ENCODE peak calls at places on chromosomes 3 and 15, in seven cellular contexts. O is ovary; U is brain microvascular endothelial cell; V is occipital lobe; J is activated naive CD4-positive, alpha-beta T cell; E is HTR-8/SVneo; T is left cardiac atrium. X is an unnamed sample.

GRCh38 chr3:50138266-50139230 is 16.6 kb upstream of the SEMA3F start:
- DNase-seq in U (no peak), O (no peak), J (no peak), V (no peak), E (no peak), T (no peak), X (no peak)

GRCh38 chr3:37400355-37400754 is 226.0 kb upstream of the LRRFIP2 start:
- DNase-seq in U (no peak), V (no peak), J (no peak), T (no peak), O (no peak), E (no peak), X (no peak)

GRCh38 chr3:175865724-175866123 is 1006.6 kb downstream of the NAALADL2 start:
- DNase-seq in E (no peak), O (no peak), T (no peak), U (no peak), V (no peak), J (no peak), X (no peak)

GRCh38 chr3:74523811-74524210 is 90.6 kb downstream of the CNTN3 start:
- DNase-seq in U (no peak), O (no peak), V (no peak), T (no peak), J (no peak), E (no peak), X (no peak)

GRCh38 chr3:56799251-56799882 is 2.4 kb downstream of the ARHGEF3 start:
- DNase-seq in V (no peak), T (no peak), O (no peak), E (peak), J (no peak), U (no peak), X (no peak)

GRCh38 chr15:70036585-70037343 is 61.0 kb downstream of the TLE3 start:
- DNase-seq in O (no peak), T (no peak), U (no peak), J (no peak), V (no peak), E (no peak), X (peak)

GRCh38 chr15:78321041-78321570 is 19.0 kb upstream of the CRABP1 start:
- DNase-seq in J (no peak), T (no peak), E (no peak), U (no peak), O (no peak), V (no peak), X (no peak)

GRCh38 chr3:11847607-11848006 is 922 bp upstream of the TAMM41 start:
- DNase-seq in J (no peak), E (no peak), O (no peak), U (no peak), V (no peak), T (no peak), X (no peak)

GRCh38 chr3:65730449-65730848 is 308.3 kb downstream of the MAGI1 start:
- DNase-seq in V (no peak), E (no peak), U (no peak), O (no peak), T (no peak), J (no peak), X (no peak)

GRCh38 chr15:56032366-56032765 is 39.0 kb upstream of the NEDD4 start:
- DNase-seq in E (no peak), V (no peak), O (no peak), J (no peak), U (no peak), T (no peak), X (no peak)

GRCh38 chr3:188491276-188491687 is 337.3 kb downstream of the LPP start:
- DNase-seq in V (no peak), U (peak), O (no peak), J (no peak), E (peak), T (no peak), X (no peak)

GRCh38 chr3:47003461-47004368 is 24.2 kb downstream of the NBEAL2 start:
- DNase-seq in E (no peak), T (no peak), J (no peak), V (no peak), O (peak), U (no peak), X (no peak)

GRCh38 chr3:61371123-61371522 is 119.9 kb upstream of the FHIT start:
- DNase-seq in O (no peak), J (no peak), E (no peak), V (no peak), U (peak), T (no peak), X (peak)

GRCh38 chr15:23565395-23566069 is at the start of gene MKRN3:
- DNase-seq in T (no peak), O (no peak), V (no peak), E (no peak), J (no peak), U (no peak), X (peak)

GRCh38 chr3:12987602-12988001 is 85.6 kb downstream of the IQSEC1 start:
- DNase-seq in U (no peak), O (no peak), J (no peak), T (no peak), E (no peak), V (no peak), X (no peak)

GRCh38 chr15:27492021-27492621 is 521.1 kb downstream of the GABRG3 start:
- DNase-seq in U (no peak), O (no peak), V (peak), E (no peak), T (no peak), J (no peak), X (no peak)

GRCh38 chr3:120348065-120348980 is 831 bp downstream of the LRRC58 start:
- DNase-seq in T (no peak), U (no peak), O (no peak), J (peak), E (peak), V (no peak), X (peak)

GRCh38 chr15:98164986-98165385 is 204.5 kb downstream of the ARRDC4 start:
- DNase-seq in O (no peak), U (no peak), T (no peak), E (no peak), V (no peak), J (no peak), X (no peak)

GRCh38 chr15:95957854-95958253 is 372.6 kb upstream of the NR2F2 start:
- DNase-seq in J (no peak), E (no peak), O (no peak), T (no peak), V (no peak), U (no peak), X (no peak)

GRCh38 chr3:29186982-29187718 is 93.7 kb upstream of the RBMS3 start:
- DNase-seq in U (peak), E (peak), O (no peak), J (no peak), V (no peak), T (no peak), X (no peak)

GRCh38 chr15:75718326-75718725 is 5.7 kb upstream of the CSPG4 start:
- DNase-seq in T (no peak), U (peak), V (no peak), J (no peak), O (no peak), E (peak), X (peak)

GRCh38 chr3:189393598-189393997 is 221.8 kb downstream of the TPRG1 start:
- DNase-seq in E (no peak), O (no peak), V (no peak), U (no peak), T (no peak), J (no peak), X (peak)

GRCh38 chr15:62445244-62445643 is 280.2 kb upstream of the C2CD4B start:
- DNase-seq in V (no peak), J (no peak), O (no peak), T (no peak), U (no peak), E (no peak), X (no peak)

GRCh38 chr3:88863196-88863595 is 244.2 kb upstream of the EPHA3 start:
- DNase-seq in E (no peak), J (no peak), O (no peak), U (peak), V (no peak), T (no peak), X (no peak)